ENCODE peak calls at places on chromosomes 3 and 15, in eight cellular contexts. Z, P, S, E, A, N, O and I are unnamed samples.

GRCh38 chr15:69193948-69194827 is 33.8 kb downstream of the GLCE start:
- DNase-seq in S (no peak), N (no peak), A (no peak), Z (no peak), E (no peak), O (peak), P (no peak), I (no peak)

GRCh38 chr3:38124324-38125122 is 12.4 kb downstream of the ACAA1 start:
- DNase-seq in N (no peak), Z (no peak), E (no peak), A (no peak), S (no peak), O (no peak), P (no peak), I (no peak)

GRCh38 chr3:108953210-108953609 is 469 bp downstream of the GUCA1C start:
- DNase-seq in P (no peak), Z (no peak), A (no peak), E (no peak), O (no peak), N (no peak), S (no peak), I (no peak)

GRCh38 chr3:32837789-32838188 is 20.0 kb downstream of the TRIM71 start:
- DNase-seq in O (no peak), E (no peak), N (no peak), A (no peak), P (no peak), S (no peak), Z (no peak), I (no peak)

GRCh38 chr15:92163641-92164040 is 230.0 kb upstream of the ST8SIA2 start:
- DNase-seq in S (no peak), A (no peak), O (no peak), E (no peak), N (no peak), Z (no peak), P (no peak), I (no peak)

GRCh38 chr3:11228041-11228440 is 44.2 kb upstream of the ATG7 start:
- DNase-seq in S (no peak), E (no peak), N (no peak), Z (no peak), A (no peak), O (no peak), P (no peak), I (no peak)

GRCh38 chr3:14278799-14279705 is 100.4 kb downstream of the LSM3 start:
- DNase-seq in P (no peak), S (no peak), Z (no peak), A (peak), O (no peak), E (no peak), N (peak), I (no peak)

GRCh38 chr3:33211444-33211843 is 7.2 kb downstream of the SUSD5 start:
- DNase-seq in O (peak), P (no peak), E (no peak), A (peak), N (no peak), Z (no peak), S (no peak), I (no peak)

GRCh38 chr3:72154391-72155300 is 369.7 kb upstream of the PROK2 start:
- DNase-seq in E (no peak), N (no peak), O (no peak), Z (no peak), A (no peak), S (no peak), P (no peak), I (no peak)

GRCh38 chr3:464255-464654 is 267.7 kb downstream of the CHL1 start:
- DNase-seq in A (no peak), E (no peak), P (no peak), O (no peak), S (no peak), N (no peak), Z (no peak), I (no peak)

GRCh38 chr3:164550857-164551256 is 527.4 kb downstream of the SI start:
- DNase-seq in A (no peak), E (no peak), N (no peak), Z (no peak), P (no peak), O (no peak), S (no peak), I (no peak)

GRCh38 chr15:88915354-88915753 is 2.2 kb upstream of the MFGE8 start:
- DNase-seq in O (no peak), Z (no peak), E (no peak), N (no peak), P (no peak), S (no peak), A (no peak), I (no peak)

GRCh38 chr15:73941871-73942635 is 15.8 kb downstream of the LOXL1 start:
- DNase-seq in E (no peak), P (no peak), A (peak), N (no peak), O (no peak), Z (no peak), S (no peak), I (no peak)

GRCh38 chr15:62277816-62278394 is 112.8 kb upstream of the C2CD4B start:
- DNase-seq in P (no peak), S (no peak), A (no peak), O (no peak), N (no peak), Z (no peak), E (no peak), I (no peak)

GRCh38 chr3:153443961-153444360 is 281.9 kb downstream of the RAP2B start:
- DNase-seq in P (no peak), N (no peak), Z (no peak), A (peak), S (no peak), O (no peak), E (no peak), I (no peak)

GRCh38 chr3:168544097-168544957 is 448.6 kb upstream of the GOLIM4 start:
- DNase-seq in Z (no peak), N (no peak), E (no peak), S (no peak), O (no peak), A (no peak), P (no peak), I (no peak)

GRCh38 chr3:186217820-186218164 is 108.9 kb upstream of the ETV5 start:
- DNase-seq in O (no peak), S (no peak), N (no peak), P (no peak), A (peak), E (no peak), Z (peak), I (no peak)

GRCh38 chr3:24145981-24146822 is 201.1 kb downstream of the NR1D2 start:
- DNase-seq in A (peak), E (no peak), O (peak), S (no peak), N (no peak), P (no peak), Z (peak), I (no peak)

GRCh38 chr3:168051579-168052183 is 44.0 kb downstream of the GOLIM4 start:
- DNase-seq in A (no peak), E (no peak), S (no peak), O (no peak), N (no peak), P (no peak), Z (peak), I (no peak)

GRCh38 chr3:44321335-44321734 is 17.2 kb upstream of the TCAIM start:
- DNase-seq in E (no peak), S (no peak), N (no peak), P (no peak), O (no peak), Z (no peak), A (no peak), I (no peak)

GRCh38 chr3:9180764-9181117 is 68.7 kb downstream of the SRGAP3 start:
- DNase-seq in P (no peak), O (no peak), N (peak), S (no peak), E (no peak), Z (no peak), A (no peak), I (no peak)

GRCh38 chr3:176919836-176920760 is 277.2 kb downstream of the TBL1XR1 start:
- DNase-seq in P (no peak), O (no peak), A (peak), Z (no peak), S (no peak), E (no peak), N (no peak), I (no peak)

GRCh38 chr15:77494073-77494472 is 73.4 kb downstream of the HMG20A start:
- DNase-seq in O (no peak), N (no peak), Z (no peak), P (no peak), E (no peak), A (no peak), S (no peak), I (no peak)

GRCh38 chr3:166284994-166285393 is 447.8 kb upstream of the BCHE start:
- DNase-seq in Z (no peak), A (peak), S (no peak), E (no peak), N (peak), P (no peak), O (peak), I (no peak)

GRCh38 chr3:130258532-130258952 is 86.9 kb upstream of the COL6A5 start:
- DNase-seq in E (no peak), O (no peak), S (no peak), P (no peak), Z (no peak), N (no peak), A (no peak), I (no peak)

GRCh38 chr3:160676547-160677303 is at the start of gene ARL14:
- DNase-seq in P (no peak), A (peak), N (no peak), Z (no peak), O (no peak), S (no peak), E (no peak), I (peak)

GRCh38 chr3:34683851-34684250 is 885.4 kb downstream of the PDCD6IP start:
- DNase-seq in Z (peak), E (peak), S (peak), O (peak), A (peak), P (no peak), N (no peak), I (no peak)

GRCh38 chr3:139832998-139833397 is 102.0 kb upstream of the CLSTN2 start:
- DNase-seq in A (no peak), E (no peak), N (no peak), S (no peak), P (no peak), Z (no peak), O (no peak), I (no peak)

GRCh38 chr3:30760040-30760439 is 134.4 kb downstream of the GADL1 start:
- DNase-seq in S (no peak), A (no peak), N (no peak), Z (no peak), O (no peak), P (no peak), E (no peak), I (no peak)

GRCh38 chr3:189756651-189757078 is 125.5 kb downstream of the TP63 start:
- DNase-seq in O (no peak), N (no peak), Z (no peak), P (no peak), A (no peak), E (no peak), S (no peak), I (no peak)